ENCODE peak calls at places on chromosomes 12 and 14, in five cellular contexts. Q is cardiac muscle cell; N is heart left ventricle; L is effector memory CD4-positive, alpha-beta T cell; O is SJCRH30. W is an unnamed sample. For H3K4me1, the result is how much of the 10 kb centered on the place peaks cover.

GRCh38 chr12:45234134-45234865 is 18.4 kb downstream of the ANO6 start:
- DNase-seq in Q (peak), N (peak), L (no peak), O (peak), W (no peak)

GRCh38 chr12:75345531-75345930 is 11.1 kb downstream of the GLIPR1L1 start:
- DNase-seq in Q (no peak), N (no peak), L (no peak), O (no peak), W (no peak)

GRCh38 chr14:55711171-55711811 is 131.3 kb downstream of the KTN1 start:
- DNase-seq in Q (peak), N (no peak), L (no peak), O (no peak), W (no peak)

GRCh38 chr12:22257100-22257499 is 77.4 kb downstream of the ST8SIA1 start:
- DNase-seq in Q (no peak), N (no peak), L (no peak), O (no peak), W (no peak)

GRCh38 chr12:2666846-2667245 is 127.9 kb upstream of the FKBP4 start:
- DNase-seq in Q (no peak), N (no peak), L (no peak), O (no peak), W (no peak)

GRCh38 chr12:32671930-32672785 is 6.9 kb upstream of the DNM1L start:
- DNase-seq in Q (peak), N (peak), L (no peak), O (peak), W (no peak)

GRCh38 chr12:27193854-27194544 is 50.1 kb upstream of the STK38L start:
- DNase-seq in Q (peak), N (peak), L (no peak), O (peak), W (peak)

GRCh38 chr12:42090899-42091298 is 53.8 kb downstream of the GXYLT1 start:
- DNase-seq in Q (peak), N (no peak), L (no peak), O (no peak), W (no peak)

GRCh38 chr12:76445469-76445868 is 97.3 kb upstream of the BBS10 start:
- DNase-seq in Q (no peak), N (no peak), L (no peak), O (no peak), W (no peak)

GRCh38 chr12:32454075-32454474 is 54.7 kb downstream of the FGD4 start:
- DNase-seq in Q (peak), N (no peak), L (no peak), O (no peak), W (no peak)

GRCh38 chr12:16844875-16845274 is 238.9 kb upstream of the LMO3 start:
- DNase-seq in Q (peak), N (no peak), L (no peak), O (peak), W (no peak)

GRCh38 chr12:132357623-132358186 is 28.3 kb upstream of the GALNT9 start:
- DNase-seq in Q (no peak), N (no peak), L (no peak), O (no peak), W (no peak)

GRCh38 chr14:99137001-99137700 is 134.8 kb downstream of the BCL11B start:
- DNase-seq in Q (no peak), N (peak), L (no peak), O (peak), W (no peak)

GRCh38 chr12:92136883-92137582 is 8.6 kb downstream of the BTG1 start:
- DNase-seq in Q (peak), N (no peak), L (no peak), O (peak), W (no peak)

GRCh38 chr12:92133166-92133565 is 12.5 kb downstream of the BTG1 start:
- DNase-seq in Q (peak), N (no peak), L (no peak), O (peak), W (no peak)

GRCh38 chr12:92133795-92134637 is 11.6 kb downstream of the BTG1 start:
- DNase-seq in Q (no peak), N (no peak), L (no peak), O (peak), W (no peak)

GRCh38 chr12:92136021-92136735 is 9.5 kb downstream of the BTG1 start:
- DNase-seq in Q (no peak), N (no peak), L (no peak), O (no peak), W (no peak)

GRCh38 chr12:92134638-92135274 is 10.9 kb downstream of the BTG1 start:
- DNase-seq in Q (no peak), N (no peak), L (no peak), O (no peak), W (no peak)
- H3K4me1 ChIP-seq in Q (half or more), N (under half), L (under half), O (under half), W (under half)

GRCh38 chr12:111428081-111428727 is 22.5 kb downstream of the SH2B3 start:
- DNase-seq in Q (no peak), N (no peak), L (no peak), O (no peak), W (no peak)

GRCh38 chr12:111430418-111431353 is 25.0 kb downstream of the SH2B3 start:
- DNase-seq in Q (no peak), N (peak), L (peak), O (no peak), W (peak)

GRCh38 chr12:111429760-111430417 is 24.2 kb downstream of the SH2B3 start:
- DNase-seq in Q (no peak), N (no peak), L (peak), O (no peak), W (no peak)

GRCh38 chr12:111427417-111428074 is 21.8 kb downstream of the SH2B3 start:
- DNase-seq in Q (no peak), N (no peak), L (no peak), O (no peak), W (peak)

GRCh38 chr12:111428728-111429175 is 23.0 kb downstream of the SH2B3 start:
- DNase-seq in Q (peak), N (peak), L (no peak), O (no peak), W (peak)
- H3K4me1 ChIP-seq in Q (under half), N (under half), L (half or more), O (under half), W (half or more)

DNA sequence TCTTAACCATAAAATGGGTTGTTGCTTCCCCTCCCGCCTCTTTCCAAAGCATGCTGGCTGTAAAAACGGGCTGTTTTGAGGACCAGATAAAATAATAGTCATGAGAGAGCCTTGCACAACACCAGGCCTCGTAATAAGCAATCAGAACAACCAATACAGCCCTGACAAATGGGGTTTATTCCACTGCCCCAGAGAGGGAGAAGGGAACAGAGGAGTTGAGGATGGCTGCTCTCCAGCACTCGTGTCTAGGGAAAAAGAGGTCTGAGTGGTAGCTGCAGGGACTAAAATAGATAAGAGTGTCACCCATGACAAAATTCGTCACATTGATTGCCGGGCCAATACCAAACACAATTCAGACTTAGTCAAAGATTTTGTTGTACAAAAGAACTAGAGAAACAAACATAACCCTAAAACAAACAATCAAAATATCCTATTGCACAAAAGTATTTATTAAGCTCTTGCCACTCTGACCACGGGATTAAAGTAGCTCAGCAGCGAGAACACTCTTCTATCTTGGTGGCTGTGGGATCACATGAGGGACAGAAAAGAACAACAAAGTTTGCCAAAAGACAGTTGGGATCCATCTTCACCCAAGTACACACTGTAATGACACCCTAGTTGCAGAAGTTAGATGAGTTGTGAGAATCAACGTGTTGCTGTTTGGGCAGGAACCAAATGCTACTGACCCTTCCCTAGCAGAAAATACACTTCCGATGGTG is 188.0 kb downstream of the FOXN3 start:
- DNase-seq in Q (peak), N (no peak), L (no peak), O (peak), W (no peak)
- H3K4me1 ChIP-seq in Q (under half), N (under half), L (under half), O (under half), W (under half)

GRCh38 chr14:93065272-93065730 is 50.4 kb downstream of the ITPK1 start:
- DNase-seq in Q (no peak), N (no peak), L (no peak), O (no peak), W (no peak)
- H3K4me1 ChIP-seq in Q (under half), N (under half), L (under half), O (under half), W (under half)

DNA sequence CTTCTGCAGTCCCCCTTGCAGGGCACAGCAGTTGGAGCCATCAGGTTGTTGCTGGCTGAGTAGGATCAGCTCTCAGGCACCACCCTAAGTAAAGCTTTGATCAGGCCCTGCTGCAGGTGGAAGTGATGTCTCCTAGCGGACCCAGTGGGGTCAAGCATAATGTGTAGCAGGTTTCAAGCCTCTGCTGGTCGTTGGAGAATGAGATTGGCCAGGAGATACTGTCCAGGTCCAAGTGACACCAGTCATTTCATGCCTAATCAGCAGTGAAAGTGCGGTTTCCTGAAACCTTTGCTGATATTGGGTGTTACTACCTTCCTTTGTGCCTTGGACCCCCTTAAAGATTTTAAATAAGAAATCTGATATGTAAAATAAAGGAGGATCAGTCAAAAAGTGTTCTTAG is 72.6 kb downstream of the SUSD6 start:
- DNase-seq in Q (no peak), N (no peak), L (no peak), O (no peak), W (no peak)
- H3K4me1 ChIP-seq in Q (under half), N (under half), L (under half), O (under half), W (under half)

GRCh38 chr14:69680297-69680696 is 68.9 kb downstream of the SUSD6 start:
- DNase-seq in Q (no peak), N (no peak), L (no peak), O (no peak), W (no peak)
- H3K4me1 ChIP-seq in Q (under half), N (under half), L (under half), O (under half), W (under half)